ENCODE peak calls at places on chromosome 12, in nine cellular contexts. V is brain microvascular endothelial cell; F is PC-9; I is pancreas; U is keratinocyte; D is CD8-positive, alpha-beta T cell; E is HFF-Myc; K is fibroblast of pulmonary artery; X is fibroblast of villous mesenchyme. R is an unnamed sample.
A peak's percentile ranks its signal among the peaks of the same experiment; 100 is the strongest.

GRCh38 chr12:40224439-40225291 is at the start of gene LRRK2:
- DNase-seq in D (peak; percentile 44), F (no peak), X (peak; percentile 42), U (no peak), E (no peak), I (peak; percentile 78), V (peak; percentile 1), K (peak; percentile 59), R (peak; percentile 60)

GRCh38 chr12:16008442-16008841 is 97.3 kb downstream of the DERA start:
- DNase-seq in F (no peak), I (no peak), K (no peak), X (peak; percentile 63), V (no peak), U (no peak), E (no peak), D (no peak), R (peak; percentile 44)

GRCh38 chr12:122001379-122002209 is 20.1 kb upstream of the BCL7A start:
- DNase-seq in I (no peak), E (no peak), F (no peak), X (no peak), U (peak; percentile 79), D (no peak), V (no peak), K (no peak), R (no peak)

GRCh38 chr12:130425698-130426245 is 88.1 kb downstream of the PIWIL1 start:
- DNase-seq in K (no peak), I (no peak), F (no peak), V (no peak), U (no peak), E (no peak), D (no peak), X (no peak), R (no peak)

GRCh38 chr12:93857279-93857894 is 180.2 kb downstream of the CRADD start:
- DNase-seq in E (no peak), K (peak; percentile 45), D (no peak), I (no peak), F (no peak), X (no peak), U (no peak), V (peak; percentile 41), R (peak; percentile 58)

GRCh38 chr12:76784600-76785051 is 20.7 kb downstream of the ZDHHC17 start:
- DNase-seq in F (no peak), E (no peak), V (peak; percentile 21), I (no peak), D (no peak), X (peak; percentile 70), K (peak; percentile 67), U (no peak), R (peak; percentile 60)

GRCh38 chr12:124369901-124370378 is 75.0 kb downstream of the RFLNA start:
- DNase-seq in E (no peak), D (no peak), U (no peak), F (no peak), V (no peak), X (no peak), I (no peak), K (no peak), R (no peak)

GRCh38 chr12:124754949-124755800 is 108.5 kb downstream of the SCARB1 start:
- DNase-seq in V (peak; percentile 57), E (peak; percentile 79), X (peak; percentile 98), U (no peak), D (peak; percentile 20), I (no peak), K (peak; percentile 97), F (no peak), R (peak; percentile 97)

GRCh38 chr12:120992989-120993388 is 14.6 kb downstream of the HNF1A start:
- DNase-seq in D (no peak), E (no peak), F (no peak), I (no peak), U (no peak), V (no peak), K (no peak), X (no peak), R (no peak)

GRCh38 chr12:57896437-57897201 is 44.7 kb upstream of the ATP23 start:
- DNase-seq in D (no peak), U (no peak), X (peak; percentile 81), K (peak; percentile 82), E (no peak), V (peak; percentile 35), I (peak; percentile 65), F (no peak), R (peak; percentile 82)
- TF ChIP-seq CTCF in D (no peak), U (peak; percentile 25), X (peak; percentile 44), K (peak; percentile 36), E (no peak), V (peak; percentile 52), I (no peak), F (no peak), R (peak; percentile 58)

GRCh38 chr12:34343766-34344165 is 321.5 kb downstream of the ALG10 start:
- DNase-seq in E (no peak), I (no peak), U (no peak), K (no peak), V (no peak), X (no peak), F (no peak), D (no peak), R (no peak)

GRCh38 chr12:34341362-34341733 is 319.1 kb downstream of the ALG10 start:
- DNase-seq in U (no peak), E (no peak), X (no peak), V (no peak), F (no peak), D (no peak), I (no peak), K (no peak), R (no peak)

GRCh38 chr12:34344851-34345522 is 322.7 kb downstream of the ALG10 start:
- DNase-seq in F (no peak), I (no peak), E (no peak), D (no peak), X (no peak), U (no peak), K (no peak), V (no peak), R (no peak)

GRCh38 chr12:34342048-34342447 is 319.8 kb downstream of the ALG10 start:
- DNase-seq in F (no peak), X (no peak), E (no peak), V (no peak), U (no peak), I (no peak), K (no peak), D (no peak), R (no peak)

DNA sequence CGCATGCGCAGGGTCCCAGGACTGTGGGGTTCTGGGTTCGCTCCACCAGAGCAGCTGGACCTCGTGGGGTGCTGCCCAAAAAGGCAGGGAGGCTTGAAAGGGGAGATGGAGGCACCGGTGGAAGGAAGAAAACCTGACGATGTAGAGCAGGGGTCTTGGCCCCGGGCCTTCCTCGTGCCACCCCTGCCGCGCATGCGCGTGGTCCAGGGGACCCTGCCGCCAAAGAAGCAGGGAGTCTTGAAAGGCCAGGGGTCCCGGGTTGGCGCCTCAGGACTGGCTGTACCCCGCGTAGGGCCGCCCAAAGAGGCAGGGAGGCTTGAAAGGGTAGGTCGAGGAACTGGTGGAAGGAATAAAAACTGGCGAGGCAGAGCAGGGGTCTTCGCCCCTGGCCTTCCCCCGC is 321.0 kb downstream of the ALG10 start:
- DNase-seq in D (no peak), E (no peak), V (no peak), U (no peak), K (no peak), I (no peak), F (no peak), X (no peak), R (no peak)
- H3K4me3 ChIP-seq in D (no peak overlapping the region), E (no peak overlapping the region), V (no peak overlapping the region), U (no peak overlapping the region), K (no peak overlapping the region), I (no peak overlapping the region), F (peak overlapping the region; percentile 24), X (no peak overlapping the region), R (no peak overlapping the region)

DNA sequence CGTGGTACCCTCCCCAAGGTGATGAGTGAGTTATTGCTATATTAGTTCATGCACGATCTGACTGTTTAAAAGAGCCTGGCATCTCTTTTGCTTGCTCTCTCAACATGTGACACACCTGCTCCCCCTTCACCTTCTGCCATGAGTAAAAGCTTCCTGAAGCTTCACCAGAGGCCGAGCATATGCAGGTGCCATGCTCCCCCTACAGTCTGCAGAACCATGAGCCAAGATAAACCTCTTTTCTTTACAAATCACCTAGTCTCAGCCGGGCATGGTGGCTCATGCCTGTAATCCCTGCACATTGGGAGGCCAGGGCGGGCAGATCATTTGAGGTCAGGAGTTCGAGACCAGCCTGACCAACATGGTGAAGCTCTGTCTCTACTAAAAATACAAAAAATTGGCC is 61.8 kb downstream of the RNFT2 start:
- DNase-seq in I (no peak), V (no peak), K (no peak), F (no peak), D (no peak), U (no peak), E (no peak), X (no peak), R (no peak)
- TF ChIP-seq CTCF in I (no peak), V (no peak), K (no peak), F (no peak), D (no peak), U (no peak), E (no peak), X (no peak), R (no peak)

GRCh38 chr12:20368653-20369163 is 371 bp downstream of the PDE3A start:
- DNase-seq in K (peak; percentile 56), X (peak; percentile 51), F (no peak), D (no peak), E (no peak), U (no peak), V (peak; percentile 45), I (peak; percentile 17), R (peak; percentile 64)

GRCh38 chr12:20370841-20371240 is 2.5 kb downstream of the PDE3A start:
- DNase-seq in I (no peak), X (no peak), V (no peak), E (no peak), F (no peak), K (no peak), U (no peak), D (no peak), R (no peak)

GRCh38 chr12:20370001-20370381 is 1.7 kb downstream of the PDE3A start:
- DNase-seq in V (peak; percentile 20), K (peak; percentile 34), E (no peak), D (no peak), X (no peak), U (no peak), I (no peak), F (no peak), R (peak; percentile 49)

GRCh38 chr12:20367731-20368652 is at the start of gene PDE3A:
- DNase-seq in I (peak; percentile 35), K (peak; percentile 88), D (no peak), X (peak; percentile 69), V (peak; percentile 82), U (no peak), E (no peak), F (no peak), R (peak; percentile 86)

DNA sequence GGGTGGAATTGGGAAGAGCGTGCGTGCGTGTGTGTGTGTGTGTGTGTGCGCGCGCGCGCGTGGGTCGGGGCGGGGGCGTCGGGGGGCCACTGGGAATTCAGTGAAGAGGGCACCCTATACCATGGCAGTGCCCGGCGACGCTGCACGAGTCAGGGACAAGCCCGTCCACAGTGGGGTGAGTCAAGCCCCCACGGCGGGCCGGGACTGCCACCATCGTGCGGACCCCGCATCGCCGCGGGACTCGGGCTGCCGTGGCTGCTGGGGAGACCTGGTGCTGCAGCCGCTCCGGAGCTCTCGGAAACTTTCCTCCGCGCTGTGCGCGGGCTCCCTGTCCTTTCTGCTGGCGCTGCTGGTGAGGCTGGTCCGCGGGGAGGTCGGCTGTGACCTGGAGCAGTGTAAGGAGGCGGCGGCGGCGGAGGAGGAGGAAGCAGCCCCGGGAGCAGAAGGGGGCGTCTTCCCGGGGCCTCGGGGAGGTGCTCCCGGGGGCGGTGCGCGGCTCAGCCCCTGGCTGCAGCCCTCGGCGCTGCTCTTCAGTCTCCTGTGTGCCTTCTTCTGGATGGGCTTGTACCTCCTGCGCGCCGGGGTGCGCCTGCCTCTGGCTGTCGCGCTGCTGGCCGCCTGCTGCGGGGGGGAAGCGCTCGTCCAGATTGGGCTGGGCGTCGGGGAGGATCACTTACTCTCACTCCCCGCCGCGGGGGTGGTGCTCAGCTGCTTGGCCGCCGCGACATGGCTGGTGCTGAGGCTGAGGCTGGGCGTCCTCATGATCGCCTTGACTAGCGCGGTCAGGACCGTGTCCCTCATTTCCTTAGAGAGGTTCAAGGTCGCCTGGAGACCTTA is 1.0 kb downstream of the PDE3A start:
- DNase-seq in K (peak; percentile 77), E (no peak), V (peak; percentile 70), I (peak; percentile 62), F (no peak), D (peak; percentile 3), X (peak; percentile 44), U (no peak), R (peak; percentile 65)
- H3K4me3 ChIP-seq in K (peak overlapping the region; percentile 80), E (peak overlapping the region; percentile 47), V (peak overlapping the region; percentile 87), I (peak overlapping the region; percentile 36), F (no peak overlapping the region), D (no peak overlapping the region), X (peak overlapping the region; percentile 63), U (no peak overlapping the region), R (peak overlapping the region; percentile 76)